ENCODE peak calls at places on chromosome 17, in six cellular contexts. One of them, this sample, is unnamed.

GRCh38 chr17:13204607-13205237 is 186.9 kb upstream of the ELAC2 start:
- DNase-seq in HepG2: no peak
- DNase-seq in GM23338: no peak
- DNase-seq in H1: no peak
- DNase-seq in K562: no peak
- DNase-seq in GM12878: no peak
- DNase-seq in this sample: no peak

GRCh38 chr17:12509836-12510235 is 155.9 kb upstream of the MYOCD start:
- DNase-seq in GM12878: no peak
- DNase-seq in H1: no peak
- DNase-seq in HepG2: no peak
- DNase-seq in GM23338: no peak
- DNase-seq in K562: no peak
- DNase-seq in this sample: no peak

GRCh38 chr17:78676415-78677302 is 99.5 kb upstream of the DNAH17 start:
- DNase-seq in H1: no peak
- DNase-seq in GM23338: no peak
- DNase-seq in HepG2: no peak
- DNase-seq in GM12878: no peak
- DNase-seq in K562: no peak
- DNase-seq in this sample: no peak

GRCh38 chr17:74280093-74280513 is 6.1 kb downstream of the DNAI2 start:
- DNase-seq in H1: no peak
- DNase-seq in GM12878: no peak
- DNase-seq in HepG2: no peak
- DNase-seq in GM23338: no peak
- DNase-seq in K562: no peak
- DNase-seq in this sample: no peak

GRCh38 chr17:74539281-74539820 is 6.6 kb downstream of the CD300C start:
- DNase-seq in H1: no peak
- DNase-seq in GM12878: no peak
- DNase-seq in K562: no peak
- DNase-seq in HepG2: no peak
- DNase-seq in GM23338: no peak
- DNase-seq in this sample: no peak

GRCh38 chr17:76385892-76386786 is 1.7 kb downstream of the SPHK1 start:
- DNase-seq in K562: peak
- DNase-seq in HepG2: peak
- DNase-seq in GM12878: no peak
- DNase-seq in GM23338: peak
- DNase-seq in H1: peak
- DNase-seq in this sample: peak

GRCh38 chr17:47266782-47267181 is 13.2 kb downstream of the ITGB3 start:
- DNase-seq in HepG2: no peak
- DNase-seq in GM12878: no peak
- DNase-seq in K562: no peak
- DNase-seq in H1: no peak
- DNase-seq in GM23338: no peak
- DNase-seq in this sample: no peak

GRCh38 chr17:81708739-81709185 is 3.3 kb upstream of the SLC25A10 start:
- DNase-seq in HepG2: no peak
- DNase-seq in H1: no peak
- DNase-seq in K562: no peak
- DNase-seq in GM23338: no peak
- DNase-seq in GM12878: no peak
- DNase-seq in this sample: no peak

GRCh38 chr17:32777436-32777835 is 99.5 kb downstream of the MYO1D start:
- DNase-seq in K562: no peak
- DNase-seq in H1: no peak
- DNase-seq in GM12878: no peak
- DNase-seq in HepG2: no peak
- DNase-seq in GM23338: no peak
- DNase-seq in this sample: no peak

GRCh38 chr17:39729280-39729851 is 966 bp downstream of the MIEN1 start:
- DNase-seq in GM23338: no peak
- DNase-seq in K562: no peak
- DNase-seq in HepG2: no peak
- DNase-seq in GM12878: no peak
- DNase-seq in H1: no peak
- DNase-seq in this sample: no peak

GRCh38 chr17:70313031-70313430 is 143.7 kb downstream of the KCNJ2 start:
- DNase-seq in K562: no peak
- DNase-seq in H1: no peak
- DNase-seq in GM12878: no peak
- DNase-seq in HepG2: no peak
- DNase-seq in GM23338: no peak
- DNase-seq in this sample: no peak

GRCh38 chr17:40058151-40058784 is 4.1 kb upstream of the MED24 start:
- DNase-seq in GM12878: no peak
- DNase-seq in K562: no peak
- DNase-seq in GM23338: no peak
- DNase-seq in H1: no peak
- DNase-seq in HepG2: no peak
- DNase-seq in this sample: no peak

GRCh38 chr17:65783845-65784334 is 222.4 kb upstream of the AXIN2 start:
- DNase-seq in GM23338: no peak
- DNase-seq in K562: no peak
- DNase-seq in GM12878: no peak
- DNase-seq in HepG2: peak
- DNase-seq in H1: no peak
- DNase-seq in this sample: no peak

GRCh38 chr17:79914813-79915740 is 75.8 kb upstream of the CBX4 start:
- DNase-seq in GM23338: no peak
- DNase-seq in K562: no peak
- DNase-seq in H1: no peak
- DNase-seq in GM12878: no peak
- DNase-seq in HepG2: no peak
- DNase-seq in this sample: no peak

GRCh38 chr17:79002796-79003593 is 6.6 kb downstream of the CANT1 start:
- DNase-seq in K562: no peak
- DNase-seq in HepG2: no peak
- DNase-seq in GM12878: no peak
- DNase-seq in GM23338: no peak
- DNase-seq in H1: no peak
- DNase-seq in this sample: no peak

GRCh38 chr17:49964539-49965521 is 4.2 kb upstream of the DLX4 start:
- DNase-seq in GM23338: peak
- DNase-seq in K562: no peak
- DNase-seq in HepG2: no peak
- DNase-seq in H1: peak
- DNase-seq in GM12878: no peak
- DNase-seq in this sample: peak

GRCh38 chr17:66458782-66459181 is 156.4 kb downstream of the PRKCA start:
- DNase-seq in GM23338: no peak
- DNase-seq in HepG2: no peak
- DNase-seq in K562: no peak
- DNase-seq in H1: no peak
- DNase-seq in GM12878: no peak
- DNase-seq in this sample: no peak

GRCh38 chr17:67386965-67387551 is 10.0 kb downstream of the PITPNC1 start:
- DNase-seq in K562: peak
- DNase-seq in GM12878: no peak
- DNase-seq in GM23338: peak
- DNase-seq in H1: peak
- DNase-seq in HepG2: peak
- DNase-seq in this sample: peak

GRCh38 chr17:38554430-38555350 is 51.1 kb downstream of the SRCIN1 start:
- DNase-seq in H1: no peak
- DNase-seq in HepG2: no peak
- DNase-seq in GM12878: no peak
- DNase-seq in K562: no peak
- DNase-seq in GM23338: no peak
- DNase-seq in this sample: no peak

DNA sequence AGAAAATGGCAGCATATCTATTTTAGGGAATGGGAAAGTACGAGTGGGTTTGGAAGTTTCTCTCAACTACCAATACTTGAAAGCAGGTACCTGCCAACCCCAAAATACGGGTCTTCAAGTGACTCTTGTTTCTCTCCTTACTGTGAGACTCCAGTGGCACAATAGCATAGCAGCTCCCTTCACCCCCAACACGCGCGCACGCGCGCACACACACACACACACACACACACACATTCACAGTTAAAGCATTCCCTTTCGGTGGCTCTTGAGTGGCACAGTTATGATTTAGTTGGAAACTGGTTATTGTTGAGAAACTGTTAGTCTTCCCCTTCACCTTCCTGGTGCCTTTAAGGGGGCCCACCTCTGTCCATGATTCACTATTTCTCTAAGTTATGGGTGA is 30.0 kb upstream of the CCL2 start:
- DNase-seq in GM12878: no peak
- DNase-seq in H1: no peak
- DNase-seq in K562: no peak
- DNase-seq in HepG2: no peak
- DNase-seq in GM23338: no peak
- DNase-seq in this sample: no peak
- TF ChIP-seq CREB1 in GM12878: no peak
- TF ChIP-seq CREB1 in H1: no peak
- TF ChIP-seq CREB1 in K562: no peak
- TF ChIP-seq CREB1 in HepG2: no peak
- TF ChIP-seq CREB1 in GM23338: no peak
- TF ChIP-seq CREB1 in this sample: no peak

GRCh38 chr17:43661699-43662431 is at the start of gene MEOX1:
- DNase-seq in GM12878: peak
- DNase-seq in GM23338: no peak
- DNase-seq in HepG2: no peak
- DNase-seq in H1: no peak
- DNase-seq in K562: no peak
- DNase-seq in this sample: no peak
- TF ChIP-seq CREB1 in GM12878: no peak
- TF ChIP-seq CREB1 in GM23338: no peak
- TF ChIP-seq CREB1 in HepG2: no peak
- TF ChIP-seq CREB1 in H1: no peak
- TF ChIP-seq CREB1 in K562: no peak
- TF ChIP-seq CREB1 in this sample: no peak

GRCh38 chr17:56899403-56899802 is 14.4 kb downstream of the TRIM25 start:
- DNase-seq in K562: no peak
- DNase-seq in GM12878: no peak
- DNase-seq in H1: no peak
- DNase-seq in HepG2: no peak
- DNase-seq in GM23338: no peak
- DNase-seq in this sample: no peak
- TF ChIP-seq CREB1 in K562: no peak
- TF ChIP-seq CREB1 in GM12878: no peak
- TF ChIP-seq CREB1 in H1: no peak
- TF ChIP-seq CREB1 in HepG2: no peak
- TF ChIP-seq CREB1 in GM23338: no peak
- TF ChIP-seq CREB1 in this sample: no peak

GRCh38 chr17:41987642-41988041 is 21.0 kb downstream of the CNP start:
- DNase-seq in GM23338: no peak
- DNase-seq in H1: no peak
- DNase-seq in GM12878: no peak
- DNase-seq in K562: no peak
- DNase-seq in HepG2: no peak
- DNase-seq in this sample: no peak

GRCh38 chr17:41986634-41987033 is 20.0 kb downstream of the CNP start:
- DNase-seq in GM23338: no peak
- DNase-seq in GM12878: no peak
- DNase-seq in K562: no peak
- DNase-seq in H1: no peak
- DNase-seq in HepG2: no peak
- DNase-seq in this sample: no peak

GRCh38 chr17:41988418-41988817 is 21.8 kb downstream of the CNP start:
- DNase-seq in H1: no peak
- DNase-seq in GM12878: no peak
- DNase-seq in K562: no peak
- DNase-seq in HepG2: no peak
- DNase-seq in GM23338: no peak
- DNase-seq in this sample: no peak

GRCh38 chr17:41992576-41992975 is 24.7 kb downstream of the DNAJC7 start:
- DNase-seq in K562: no peak
- DNase-seq in H1: no peak
- DNase-seq in HepG2: no peak
- DNase-seq in GM23338: no peak
- DNase-seq in GM12878: no peak
- DNase-seq in this sample: no peak

DNA sequence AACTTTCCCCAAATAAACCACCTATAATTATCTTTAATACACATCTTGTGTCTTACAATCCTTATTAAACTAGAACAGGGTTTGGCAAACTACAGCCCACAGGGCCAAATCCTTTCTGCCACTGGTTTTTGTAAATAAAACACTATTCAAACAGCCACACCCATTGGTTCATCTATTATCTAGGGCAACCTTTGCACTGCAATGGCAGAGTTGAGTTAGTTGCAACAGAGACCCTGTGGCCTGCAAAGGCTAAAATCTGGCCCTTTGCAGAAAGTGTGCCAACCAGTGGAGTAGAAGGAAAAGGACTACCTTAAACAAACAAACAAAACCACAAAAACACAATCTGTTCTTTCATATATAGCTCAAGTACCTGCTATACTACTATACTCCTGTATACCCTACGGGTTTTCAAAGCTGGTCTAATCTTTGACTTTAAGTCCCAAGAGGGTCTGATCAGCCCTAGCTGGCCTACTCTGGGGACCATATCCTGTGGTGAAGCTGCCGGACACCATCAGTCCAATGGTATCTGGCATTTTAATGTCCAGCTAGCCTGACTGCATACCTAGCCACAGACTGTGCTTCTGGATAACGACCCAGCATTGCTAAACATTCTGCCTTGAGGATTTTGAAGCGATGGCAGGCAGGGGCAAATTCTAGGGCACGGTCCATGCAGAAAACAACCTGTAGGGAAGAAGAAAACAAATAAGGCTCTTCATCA is 23.3 kb downstream of the CNP start:
- DNase-seq in H1: no peak
- DNase-seq in HepG2: peak
- DNase-seq in GM12878: no peak
- DNase-seq in GM23338: no peak
- DNase-seq in K562: no peak
- DNase-seq in this sample: no peak
- TF ChIP-seq CREB1 in H1: no peak
- TF ChIP-seq CREB1 in HepG2: no peak
- TF ChIP-seq CREB1 in GM12878: no peak
- TF ChIP-seq CREB1 in GM23338: no peak
- TF ChIP-seq CREB1 in K562: no peak
- TF ChIP-seq CREB1 in this sample: no peak

This sample was measured in WTC11.